ENCODE peak calls at places on chromosome X, in four cellular contexts. One of them, this sample, is unnamed.

GRCh38 chrX:100098660-100099375 is 311.3 kb downstream of the PCDH19 start:
- DNase-seq in HCT116: no peak
- DNase-seq in HepG2: no peak
- DNase-seq in GM12878: no peak
- DNase-seq in this sample: no peak

GRCh38 chrX:30304866-30305265 is 4.3 kb downstream of the NR0B1 start:
- DNase-seq in GM12878: no peak
- DNase-seq in HepG2: no peak
- DNase-seq in HCT116: no peak
- DNase-seq in this sample: no peak

GRCh38 chrX:151973851-151974335 is 583 bp downstream of the GABRE start:
- DNase-seq in GM12878: no peak
- DNase-seq in HepG2: no peak
- DNase-seq in HCT116: no peak
- DNase-seq in this sample: no peak

GRCh38 chrX:28205905-28206304 is 224.7 kb upstream of the DCAF8L1 start:
- DNase-seq in GM12878: no peak
- DNase-seq in HCT116: no peak
- DNase-seq in HepG2: no peak
- DNase-seq in this sample: no peak

GRCh38 chrX:76109654-76110053 is 63.2 kb upstream of the PBDC1 start:
- DNase-seq in HCT116: no peak
- DNase-seq in HepG2: no peak
- DNase-seq in GM12878: no peak
- DNase-seq in this sample: no peak

GRCh38 chrX:130125090-130125489 is 14.8 kb upstream of the ELF4 start:
- DNase-seq in GM12878: no peak
- DNase-seq in HCT116: no peak
- DNase-seq in HepG2: no peak
- DNase-seq in this sample: no peak

GRCh38 chrX:2828404-2829065 is at the start of gene GYG2:
- DNase-seq in HepG2: peak; percentile 64
- DNase-seq in GM12878: no peak
- DNase-seq in HCT116: no peak
- DNase-seq in this sample: no peak

GRCh38 chrX:150841466-150842197 is 56.8 kb downstream of the CD99L2 start:
- DNase-seq in GM12878: no peak
- DNase-seq in HepG2: no peak
- DNase-seq in HCT116: no peak
- DNase-seq in this sample: no peak

GRCh38 chrX:154654925-154655324 is 1.5 kb upstream of the CTAG2 start:
- DNase-seq in HCT116: no peak
- DNase-seq in HepG2: no peak
- DNase-seq in GM12878: no peak
- DNase-seq in this sample: no peak

GRCh38 chrX:71454222-71454621 is 78.7 kb upstream of the OGT start:
- DNase-seq in GM12878: no peak
- DNase-seq in HepG2: no peak
- DNase-seq in HCT116: no peak
- DNase-seq in this sample: no peak

GRCh38 chrX:130887392-130887791 is 15.6 kb downstream of the ENOX2 start:
- DNase-seq in HCT116: no peak
- DNase-seq in GM12878: no peak
- DNase-seq in HepG2: no peak
- DNase-seq in this sample: no peak

GRCh38 chrX:28039258-28039657 is 58.0 kb upstream of the DCAF8L1 start:
- DNase-seq in HCT116: no peak
- DNase-seq in HepG2: no peak
- DNase-seq in GM12878: no peak
- DNase-seq in this sample: no peak

GRCh38 chrX:109352121-109352556 is 129.7 kb downstream of the GUCY2F start:
- DNase-seq in HepG2: no peak
- DNase-seq in GM12878: no peak
- DNase-seq in HCT116: no peak
- DNase-seq in this sample: no peak

GRCh38 chrX:45628041-45628440 is 427.4 kb upstream of the DIPK2B start:
- DNase-seq in GM12878: no peak
- DNase-seq in HCT116: no peak
- DNase-seq in HepG2: no peak
- DNase-seq in this sample: no peak

GRCh38 chrX:136580316-136580715 is 48.3 kb downstream of the VGLL1 start:
- DNase-seq in HepG2: no peak
- DNase-seq in GM12878: no peak
- DNase-seq in HCT116: no peak
- DNase-seq in this sample: no peak

GRCh38 chrX:30635630-30636029 is 17.6 kb upstream of the GK start:
- DNase-seq in GM12878: no peak
- DNase-seq in HCT116: no peak
- DNase-seq in HepG2: no peak
- DNase-seq in this sample: no peak

GRCh38 chrX:84737471-84737871 is 235.2 kb upstream of the HDX start:
- DNase-seq in HepG2: no peak
- DNase-seq in HCT116: no peak
- DNase-seq in GM12878: no peak
- DNase-seq in this sample: no peak

GRCh38 chrX:108341947-108342346 is 96.3 kb downstream of the COL4A6 start:
- DNase-seq in GM12878: no peak
- DNase-seq in HepG2: no peak
- DNase-seq in HCT116: no peak
- DNase-seq in this sample: no peak

GRCh38 chrX:15158736-15159406 is 111.0 kb downstream of the ASB9 start:
- DNase-seq in HCT116: no peak
- DNase-seq in HepG2: no peak
- DNase-seq in GM12878: peak; percentile 33
- DNase-seq in this sample: no peak

GRCh38 chrX:136694491-136695087 is 46.6 kb downstream of the CD40LG start:
- DNase-seq in HCT116: peak; percentile 8
- DNase-seq in GM12878: no peak
- DNase-seq in HepG2: peak; percentile 10
- DNase-seq in this sample: no peak

DNA sequence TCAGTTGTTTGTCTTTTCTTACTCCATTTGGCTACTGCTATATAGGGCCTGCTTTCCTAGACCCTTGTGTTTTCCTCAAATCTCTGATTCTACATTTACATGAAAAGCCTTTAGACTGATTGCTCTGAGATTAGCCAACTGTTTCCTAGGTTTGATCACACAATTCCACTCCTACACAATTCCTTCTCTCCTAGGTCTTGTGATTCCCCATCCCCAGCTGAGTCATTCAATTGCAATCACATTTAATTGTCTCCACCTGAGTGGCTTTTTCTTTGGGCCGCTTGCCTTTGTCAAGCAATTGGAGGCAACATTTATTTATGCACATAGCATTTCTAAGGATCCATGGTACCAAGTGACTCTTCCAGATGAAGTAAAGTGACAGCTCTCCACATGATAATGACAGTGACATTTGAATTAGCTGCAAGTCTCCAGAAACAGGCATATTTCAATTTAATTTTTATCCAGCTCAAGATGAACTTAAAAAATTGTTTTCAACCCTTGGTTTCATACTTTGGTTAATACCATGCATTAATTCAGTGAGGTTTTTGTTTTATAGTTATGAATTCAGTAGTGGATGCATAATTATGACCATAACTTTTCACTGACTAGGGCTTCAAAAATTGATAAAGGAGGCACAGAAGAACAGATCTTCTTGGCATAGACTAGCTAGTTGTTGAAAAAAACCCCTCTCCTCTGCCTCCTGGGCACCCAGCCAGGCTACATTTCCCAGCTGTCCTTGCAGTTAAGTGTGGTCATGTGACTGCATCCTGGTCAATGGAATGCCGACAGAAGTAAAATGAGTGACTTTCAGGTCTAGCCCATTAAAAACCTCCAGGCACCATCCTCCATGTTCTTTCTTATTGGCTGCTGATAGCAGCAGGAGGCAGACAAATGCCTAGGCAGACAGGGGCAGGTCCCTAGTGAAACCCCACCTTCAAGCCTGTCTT is 35.6 kb downstream of the ATXN3L start:
- DNase-seq in HepG2: no peak
- DNase-seq in HCT116: no peak
- DNase-seq in GM12878: no peak
- DNase-seq in this sample: no peak
- TF ChIP-seq JUND in HepG2: no peak
- TF ChIP-seq JUND in HCT116: no peak
- TF ChIP-seq JUND in GM12878: no peak
- TF ChIP-seq JUND in this sample: no peak

DNA sequence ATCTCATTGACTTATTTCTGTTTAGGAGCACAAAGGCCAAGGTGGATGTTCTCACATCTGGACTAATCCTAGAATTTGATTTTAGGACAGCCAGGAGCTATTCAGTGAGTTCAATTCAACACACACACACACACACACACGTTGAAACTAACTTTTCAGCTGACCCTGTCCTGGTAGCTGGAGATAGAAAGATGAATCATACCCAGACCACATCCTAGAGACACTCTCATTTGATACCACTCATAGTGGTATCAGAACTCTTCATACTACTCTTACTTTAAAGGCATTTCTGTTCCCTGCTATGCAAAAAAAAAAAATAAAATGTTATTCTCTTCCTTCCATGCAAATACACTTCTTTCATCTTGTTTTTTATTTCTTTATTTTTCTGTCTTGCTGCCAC is 36.7 kb downstream of the KLF8 start:
- DNase-seq in HepG2: no peak
- DNase-seq in GM12878: no peak
- DNase-seq in HCT116: no peak
- DNase-seq in this sample: no peak
- TF ChIP-seq JUND in HepG2: no peak
- TF ChIP-seq JUND in GM12878: no peak
- TF ChIP-seq JUND in HCT116: no peak
- TF ChIP-seq JUND in this sample: no peak

GRCh38 chrX:110966839-110967238 is 129.2 kb upstream of the PAK3 start:
- DNase-seq in HepG2: peak; percentile 21
- DNase-seq in HCT116: no peak
- DNase-seq in GM12878: no peak
- DNase-seq in this sample: no peak

GRCh38 chrX:110966046-110966445 is 129.9 kb upstream of the PAK3 start:
- DNase-seq in HepG2: no peak
- DNase-seq in GM12878: no peak
- DNase-seq in HCT116: no peak
- DNase-seq in this sample: no peak

GRCh38 chrX:110965409-110965808 is 130.6 kb upstream of the PAK3 start:
- DNase-seq in HepG2: no peak
- DNase-seq in GM12878: no peak
- DNase-seq in HCT116: no peak
- DNase-seq in this sample: no peak

DNA sequence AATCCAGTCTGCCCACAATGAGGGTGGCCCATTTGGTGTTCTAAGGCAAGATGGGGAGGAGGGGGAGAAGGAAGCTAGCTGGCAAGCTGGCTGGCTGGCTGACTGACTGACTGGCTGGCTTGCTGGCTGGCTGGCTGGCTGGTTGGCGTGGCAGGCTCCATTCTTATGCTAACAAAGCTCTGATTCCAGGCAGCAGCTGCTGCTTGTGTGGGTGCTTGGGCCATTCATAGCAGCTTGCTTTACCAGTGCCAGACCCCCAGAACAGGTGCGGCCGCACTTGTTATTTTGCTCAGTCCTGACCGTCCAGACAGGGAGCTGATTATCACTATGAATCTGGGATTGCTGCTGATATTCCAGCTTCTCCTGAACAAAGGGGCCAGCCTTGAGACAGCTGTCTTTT is 131.2 kb upstream of the PAK3 start:
- DNase-seq in HepG2: no peak
- DNase-seq in HCT116: no peak
- DNase-seq in GM12878: no peak
- DNase-seq in this sample: no peak
- TF ChIP-seq JUND in HepG2: no peak
- TF ChIP-seq JUND in HCT116: no peak
- TF ChIP-seq JUND in GM12878: no peak
- TF ChIP-seq JUND in this sample: no peak

GRCh38 chrX:34880656-34881055 is 61.9 kb upstream of the FAM47B start:
- DNase-seq in HepG2: no peak
- DNase-seq in GM12878: no peak
- DNase-seq in HCT116: no peak
- DNase-seq in this sample: no peak
- TF ChIP-seq JUND in HepG2: no peak
- TF ChIP-seq JUND in GM12878: no peak
- TF ChIP-seq JUND in HCT116: no peak
- TF ChIP-seq JUND in this sample: no peak

GRCh38 chrX:49165901-49166881 is 3.6 kb downstream of the MAGIX start:
- DNase-seq in GM12878: peak; percentile 60
- DNase-seq in HepG2: no peak
- DNase-seq in HCT116: peak; percentile 85
- DNase-seq in this sample: peak; percentile 92

GRCh38 chrX:49167740-49168108 is 4.0 kb upstream of the PLP2 start:
- DNase-seq in HCT116: no peak
- DNase-seq in GM12878: no peak
- DNase-seq in HepG2: no peak
- DNase-seq in this sample: no peak

GRCh38 chrX:49163555-49164419 is 1.2 kb downstream of the MAGIX start:
- DNase-seq in HepG2: peak; percentile 53
- DNase-seq in GM12878: peak; percentile 42
- DNase-seq in HCT116: peak; percentile 63
- DNase-seq in this sample: peak; percentile 77

GRCh38 chrX:49164589-49165360 is 2.2 kb downstream of the MAGIX start:
- DNase-seq in HCT116: no peak
- DNase-seq in HepG2: no peak
- DNase-seq in GM12878: no peak
- DNase-seq in this sample: no peak

GRCh38 chrX:49166914-49167739 is 4.6 kb downstream of the MAGIX start:
- DNase-seq in HCT116: no peak
- DNase-seq in GM12878: peak; percentile 51
- DNase-seq in HepG2: no peak
- DNase-seq in this sample: no peak
- TF ChIP-seq JUND in HCT116: no peak
- TF ChIP-seq JUND in GM12878: no peak
- TF ChIP-seq JUND in HepG2: no peak
- TF ChIP-seq JUND in this sample: no peak

GRCh38 chrX:43866423-43866822 is 15.8 kb downstream of the MAOB start:
- DNase-seq in GM12878: no peak
- DNase-seq in HepG2: no peak
- DNase-seq in HCT116: no peak
- DNase-seq in this sample: no peak

GRCh38 chrX:43861750-43862149 is 20.5 kb downstream of the MAOB start:
- DNase-seq in GM12878: no peak
- DNase-seq in HCT116: peak; percentile 42
- DNase-seq in HepG2: peak; percentile 56
- DNase-seq in this sample: no peak

GRCh38 chrX:43865791-43866190 is 16.5 kb downstream of the MAOB start:
- DNase-seq in GM12878: no peak
- DNase-seq in HepG2: no peak
- DNase-seq in HCT116: no peak
- DNase-seq in this sample: no peak

GRCh38 chrX:43862434-43862833 is 19.8 kb downstream of the MAOB start:
- DNase-seq in GM12878: no peak
- DNase-seq in HepG2: no peak
- DNase-seq in HCT116: no peak
- DNase-seq in this sample: peak; percentile 7

GRCh38 chrX:43860646-43861370 is 21.4 kb downstream of the MAOB start:
- DNase-seq in HCT116: peak; percentile 36
- DNase-seq in GM12878: no peak
- DNase-seq in HepG2: peak; percentile 81
- DNase-seq in this sample: no peak
- TF ChIP-seq JUND in HCT116: no peak
- TF ChIP-seq JUND in GM12878: no peak
- TF ChIP-seq JUND in HepG2: no peak
- TF ChIP-seq JUND in this sample: no peak

GRCh38 chrX:123854329-123854728 is 5.5 kb upstream of the XIAP start:
- DNase-seq in HepG2: no peak
- DNase-seq in HCT116: no peak
- DNase-seq in GM12878: no peak
- DNase-seq in this sample: no peak
- TF ChIP-seq JUND in HepG2: no peak
- TF ChIP-seq JUND in HCT116: no peak
- TF ChIP-seq JUND in GM12878: no peak
- TF ChIP-seq JUND in this sample: no peak

This sample was measured in T47D.